ENCODE peak calls at places on chromosomes 6 and 20, in nine cellular contexts. O is HCT116; K is SK-N-SH; I is heart right ventricle; R is CD8-positive, alpha-beta T cell; N is thoracic aorta; B is tibial artery; E is PC-3; T is upper lobe of left lung. D is an unnamed sample. For H3K9me3, the result is how much of the 10 kb centered on the place peaks cover.

GRCh38 chr6:42708096-42708495 is 14.3 kb downstream of the PRPH2 start:
- DNase-seq in O (no peak), K (no peak), I (no peak), R (no peak), N (no peak), B (no peak), E (no peak), T (no peak), D (no peak)

GRCh38 chr20:54220722-54221121 is 12.8 kb downstream of the PFDN4 start:
- DNase-seq in O (no peak), K (no peak), I (no peak), R (no peak), N (no peak), B (no peak), E (no peak), T (no peak), D (no peak)

GRCh38 chr6:7617954-7618764 is 28.2 kb downstream of the SNRNP48 start:
- DNase-seq in O (no peak), K (no peak), I (peak), R (no peak), N (no peak), B (peak), E (peak), T (peak), D (no peak)

GRCh38 chr6:43921039-43921438 is 151.0 kb downstream of the VEGFA start:
- DNase-seq in O (no peak), K (no peak), I (no peak), R (no peak), N (no peak), B (no peak), E (no peak), T (no peak), D (no peak)

GRCh38 chr6:36592221-36592655 is 1.9 kb upstream of the SRSF3 start:
- DNase-seq in O (no peak), K (no peak), I (no peak), R (peak), N (no peak), B (peak), E (no peak), T (no peak), D (no peak)

GRCh38 chr6:48985025-48985424 is 478.0 kb downstream of the MMUT start:
- DNase-seq in O (no peak), K (no peak), I (no peak), R (no peak), N (no peak), B (no peak), E (peak), T (no peak), D (no peak)

GRCh38 chr6:33280539-33280938 is 3.6 kb downstream of the B3GALT4 start:
- DNase-seq in O (no peak), K (no peak), I (no peak), R (no peak), N (no peak), B (no peak), E (no peak), T (no peak), D (no peak)

GRCh38 chr6:166958926-166959861 is 2.8 kb upstream of the RNASET2 start:
- DNase-seq in O (no peak), K (no peak), I (peak), R (peak), N (no peak), B (no peak), E (no peak), T (peak), D (no peak)

GRCh38 chr6:88908598-88909548 is 54.5 kb downstream of the RNGTT start:
- DNase-seq in O (no peak), K (no peak), I (no peak), R (no peak), N (no peak), B (no peak), E (no peak), T (no peak), D (peak)

GRCh38 chr20:34045294-34045693 is 51.6 kb downstream of the RALY start:
- DNase-seq in O (no peak), K (peak), I (peak), R (no peak), N (peak), B (peak), E (no peak), T (peak), D (peak)

GRCh38 chr6:1491025-1491424 is 101.6 kb downstream of the FOXF2 start:
- DNase-seq in O (no peak), K (no peak), I (no peak), R (no peak), N (no peak), B (no peak), E (no peak), T (no peak), D (no peak)

GRCh38 chr6:7402746-7403145 is 13.1 kb downstream of the RIOK1 start:
- DNase-seq in O (no peak), K (no peak), I (no peak), R (no peak), N (no peak), B (no peak), E (no peak), T (no peak), D (no peak)

GRCh38 chr6:138571174-138571573 is 71.9 kb upstream of the NHSL1 start:
- DNase-seq in O (no peak), K (no peak), I (no peak), R (no peak), N (no peak), B (no peak), E (no peak), T (no peak), D (no peak)

GRCh38 chr20:55269913-55270312 is 735.4 kb downstream of the CBLN4 start:
- DNase-seq in O (no peak), K (no peak), I (no peak), R (no peak), N (no peak), B (no peak), E (no peak), T (no peak), D (no peak)

GRCh38 chr6:85669735-85670194 is 27.1 kb upstream of the SYNCRIP start:
- DNase-seq in O (no peak), K (no peak), I (no peak), R (peak), N (no peak), B (no peak), E (peak), T (no peak), D (no peak)

GRCh38 chr6:156935000-156935399 is 157.8 kb downstream of the ARID1B start:
- DNase-seq in O (no peak), K (no peak), I (no peak), R (no peak), N (no peak), B (no peak), E (no peak), T (no peak), D (no peak)

GRCh38 chr6:33091957-33092356 is 16.2 kb downstream of the HLA-DPB1 start:
- DNase-seq in O (peak), K (peak), I (no peak), R (peak), N (no peak), B (no peak), E (peak), T (peak), D (peak)

GRCh38 chr6:56764081-56764566 is 121.4 kb upstream of the DST start:
- DNase-seq in O (peak), K (peak), I (no peak), R (no peak), N (no peak), B (no peak), E (peak), T (no peak), D (peak)

GRCh38 chr6:81638366-81638765 is 114.1 kb downstream of the TENT5A start:
- DNase-seq in O (no peak), K (no peak), I (no peak), R (no peak), N (no peak), B (no peak), E (peak), T (no peak), D (no peak)

GRCh38 chr6:150632785-150633465 is 33.2 kb downstream of the PLEKHG1 start:
- DNase-seq in O (no peak), K (no peak), I (no peak), R (no peak), N (no peak), B (no peak), E (no peak), T (no peak), D (no peak)

GRCh38 chr20:34637245-34638185 is 39.4 kb downstream of the PIGU start:
- DNase-seq in O (no peak), K (no peak), I (peak), R (no peak), N (no peak), B (no peak), E (peak), T (no peak), D (no peak)

GRCh38 chr6:5103250-5103649 is 18.1 kb downstream of the PPP1R3G start:
- DNase-seq in O (no peak), K (no peak), I (no peak), R (no peak), N (no peak), B (no peak), E (no peak), T (no peak), D (no peak)

GRCh38 chr20:57501461-57502330 is 23.2 kb downstream of the CTCFL start:
- DNase-seq in O (no peak), K (no peak), I (no peak), R (no peak), N (no peak), B (no peak), E (no peak), T (no peak), D (no peak)

GRCh38 chr6:2480267-2480966 is 235.0 kb upstream of the GMDS start:
- DNase-seq in O (no peak), K (no peak), I (peak), R (no peak), N (no peak), B (no peak), E (no peak), T (no peak), D (peak)

GRCh38 chr6:167856999-167857660 is 30.4 kb downstream of the AFDN start:
- DNase-seq in O (no peak), K (no peak), I (no peak), R (no peak), N (no peak), B (no peak), E (no peak), T (no peak), D (no peak)

GRCh38 chr6:154440422-154441043 is 70.0 kb downstream of the CNKSR3 start:
- DNase-seq in O (no peak), K (no peak), I (no peak), R (no peak), N (no peak), B (no peak), E (no peak), T (no peak), D (no peak)

GRCh38 chr20:33119725-33120720 is 40.6 kb downstream of the BPIFB4 start:
- DNase-seq in O (no peak), K (no peak), I (no peak), R (no peak), N (no peak), B (no peak), E (peak), T (no peak), D (no peak)

GRCh38 chr20:43534791-43535350 is 24.0 kb upstream of the SGK2 start:
- DNase-seq in O (no peak), K (no peak), I (no peak), R (no peak), N (no peak), B (peak), E (no peak), T (no peak), D (no peak)

GRCh38 chr6:170572704-170573466 is 11.6 kb downstream of the PDCD2 start:
- DNase-seq in O (no peak), K (no peak), I (no peak), R (no peak), N (no peak), B (no peak), E (no peak), T (no peak), D (no peak)

GRCh38 chr20:4008877-4009276 is 6.5 kb downstream of the RNF24 start:
- DNase-seq in O (no peak), K (no peak), I (no peak), R (no peak), N (no peak), B (no peak), E (no peak), T (no peak), D (no peak)

GRCh38 chr6:43926644-43927524 is 156.9 kb downstream of the VEGFA start:
- DNase-seq in O (peak), K (peak), I (no peak), R (no peak), N (no peak), B (peak), E (peak), T (peak), D (peak)

GRCh38 chr6:156395276-156395675 is 381.9 kb upstream of the ARID1B start:
- DNase-seq in O (no peak), K (no peak), I (no peak), R (peak), N (no peak), B (no peak), E (peak), T (no peak), D (no peak)

GRCh38 chr6:19811397-19812079 is 25.6 kb upstream of the ID4 start:
- DNase-seq in O (peak), K (no peak), I (no peak), R (no peak), N (no peak), B (no peak), E (no peak), T (no peak), D (no peak)

GRCh38 chr6:153087436-153087835 is 43.6 kb downstream of the RGS17 start:
- DNase-seq in O (no peak), K (no peak), I (no peak), R (no peak), N (no peak), B (no peak), E (no peak), T (no peak), D (no peak)

GRCh38 chr20:37081717-37082289 is 14.0 kb downstream of the RBL1 start:
- DNase-seq in O (no peak), K (peak), I (no peak), R (peak), N (no peak), B (no peak), E (no peak), T (no peak), D (no peak)

GRCh38 chr20:44701116-44701865 is 13.9 kb upstream of the CCN5 start:
- DNase-seq in O (no peak), K (no peak), I (no peak), R (no peak), N (no peak), B (peak), E (no peak), T (no peak), D (no peak)

GRCh38 chr6:52303178-52303577 is 18.6 kb upstream of the MCM3 start:
- DNase-seq in O (no peak), K (no peak), I (no peak), R (no peak), N (no peak), B (no peak), E (no peak), T (no peak), D (no peak)

GRCh38 chr20:17611540-17612286 is 41.8 kb downstream of the DSTN start:
- DNase-seq in O (peak), K (peak), I (no peak), R (no peak), N (no peak), B (no peak), E (peak), T (no peak), D (peak)
- H3K27ac ChIP-seq in O (peak), K (no peak), I (peak), R (peak), N (peak), B (peak), E (no peak), T (peak), D (no peak)

GRCh38 chr6:118398066-118398465 is 150.0 kb upstream of the PLN start:
- DNase-seq in O (no peak), K (no peak), I (no peak), R (no peak), N (no peak), B (no peak), E (no peak), T (no peak), D (no peak)

GRCh38 chr6:118400582-118400981 is 147.5 kb upstream of the PLN start:
- DNase-seq in O (no peak), K (no peak), I (no peak), R (no peak), N (no peak), B (no peak), E (no peak), T (no peak), D (no peak)

GRCh38 chr6:118401325-118401998 is 146.6 kb upstream of the PLN start:
- DNase-seq in O (no peak), K (no peak), I (no peak), R (no peak), N (no peak), B (no peak), E (no peak), T (no peak), D (no peak)

GRCh38 chr6:118397653-118398052 is 150.4 kb upstream of the PLN start:
- DNase-seq in O (no peak), K (no peak), I (no peak), R (no peak), N (no peak), B (no peak), E (no peak), T (no peak), D (no peak)

DNA sequence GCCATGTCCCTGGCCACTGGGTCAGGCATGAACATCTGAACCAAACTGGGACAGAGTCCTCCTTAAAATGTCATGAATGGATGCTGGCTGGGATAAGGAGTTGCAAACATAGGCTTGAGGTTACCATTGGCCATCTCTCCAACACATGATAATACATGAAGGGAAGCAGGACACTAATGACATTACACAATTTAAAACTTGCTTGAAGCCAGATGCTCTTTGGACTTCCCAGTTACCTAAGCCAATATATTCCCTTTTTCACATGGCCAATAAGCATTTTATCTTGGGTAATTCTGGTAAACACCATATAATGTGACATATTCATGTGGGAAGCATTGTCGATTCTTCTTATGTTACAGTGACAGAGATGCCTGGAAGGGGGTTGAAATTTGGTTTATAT is 148.0 kb upstream of the PLN start:
- DNase-seq in O (no peak), K (no peak), I (no peak), R (no peak), N (no peak), B (no peak), E (no peak), T (no peak), D (no peak)
- H3K9me3 ChIP-seq in O (under half), K (under half), I (under half), R (under half), N (under half), B (under half), E (under half), T (under half), D (under half)

GRCh38 chr6:108944707-108945685 is 96.8 kb downstream of the ARMC2 start:
- DNase-seq in O (no peak), K (no peak), I (peak), R (no peak), N (no peak), B (peak), E (no peak), T (no peak), D (peak)

GRCh38 chr6:108942556-108943492 is 94.6 kb downstream of the ARMC2 start:
- DNase-seq in O (no peak), K (peak), I (no peak), R (peak), N (no peak), B (no peak), E (no peak), T (no peak), D (no peak)

GRCh38 chr6:108941867-108942266 is 93.6 kb downstream of the ARMC2 start:
- DNase-seq in O (no peak), K (no peak), I (no peak), R (no peak), N (no peak), B (no peak), E (no peak), T (no peak), D (no peak)

GRCh38 chr6:108945686-108946158 is 97.5 kb downstream of the ARMC2 start:
- DNase-seq in O (no peak), K (no peak), I (peak), R (no peak), N (peak), B (peak), E (no peak), T (no peak), D (peak)

DNA sequence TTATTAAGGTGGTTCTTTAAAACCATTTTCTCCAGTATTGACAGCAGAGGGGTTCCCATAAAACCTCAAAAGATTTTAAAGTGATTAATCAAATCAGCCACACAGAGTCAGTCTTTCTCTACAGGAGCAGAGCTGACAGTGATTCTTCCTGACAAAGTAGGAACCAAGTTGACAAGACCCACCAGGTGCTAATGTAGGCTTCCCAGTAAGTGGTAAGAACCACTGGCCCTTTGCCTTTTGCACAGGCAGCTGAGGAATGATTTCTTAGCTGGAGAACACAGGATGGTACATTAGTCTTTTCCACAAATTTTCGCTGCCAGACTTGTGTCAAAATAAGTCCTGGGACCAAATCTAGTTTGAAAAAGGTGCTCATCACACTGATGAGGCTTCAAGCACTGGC is 95.8 kb downstream of the ARMC2 start:
- DNase-seq in O (no peak), K (no peak), I (no peak), R (no peak), N (no peak), B (no peak), E (no peak), T (no peak), D (no peak)
- H3K27ac ChIP-seq in O (no peak), K (no peak), I (peak), R (no peak), N (peak), B (peak), E (no peak), T (peak), D (peak)

GRCh38 chr20:63354636-63355385 is 6.3 kb downstream of the CHRNA4 start:
- DNase-seq in O (no peak), K (no peak), I (no peak), R (no peak), N (no peak), B (no peak), E (no peak), T (no peak), D (peak)

GRCh38 chr20:63356931-63357879 is 3.9 kb downstream of the CHRNA4 start:
- DNase-seq in O (no peak), K (no peak), I (no peak), R (no peak), N (no peak), B (no peak), E (no peak), T (no peak), D (peak)

GRCh38 chr20:63357921-63358905 is 2.9 kb downstream of the CHRNA4 start:
- DNase-seq in O (no peak), K (no peak), I (peak), R (no peak), N (no peak), B (no peak), E (no peak), T (no peak), D (peak)

GRCh38 chr20:63355781-63356295 is 5.3 kb downstream of the CHRNA4 start:
- DNase-seq in O (no peak), K (no peak), I (no peak), R (no peak), N (no peak), B (no peak), E (no peak), T (no peak), D (peak)

GRCh38 chr20:63356511-63356910 is 4.6 kb downstream of the CHRNA4 start:
- DNase-seq in O (no peak), K (no peak), I (no peak), R (no peak), N (no peak), B (no peak), E (no peak), T (no peak), D (peak)
- H3K9me3 ChIP-seq in O (under half), K (under half), I (under half), R (under half), N (under half), B (under half), E (under half), T (under half), D (under half)

GRCh38 chr6:26225848-26226590 is 138.8 kb downstream of the HFE start:
- DNase-seq in O (no peak), K (no peak), I (no peak), R (no peak), N (no peak), B (no peak), E (no peak), T (no peak), D (no peak)
- H3K27ac ChIP-seq in O (no peak), K (peak), I (no peak), R (no peak), N (no peak), B (no peak), E (no peak), T (no peak), D (peak)

GRCh38 chr6:3915076-3915791 is 66.1 kb downstream of the FAM50B start:
- DNase-seq in O (no peak), K (no peak), I (no peak), R (peak), N (no peak), B (no peak), E (no peak), T (no peak), D (no peak)

GRCh38 chr6:3913958-3914337 is 64.8 kb downstream of the FAM50B start:
- DNase-seq in O (no peak), K (no peak), I (no peak), R (no peak), N (no peak), B (no peak), E (peak), T (no peak), D (no peak)

GRCh38 chr6:3911614-3912336 is 62.6 kb downstream of the FAM50B start:
- DNase-seq in O (peak), K (peak), I (peak), R (no peak), N (peak), B (peak), E (peak), T (no peak), D (peak)

GRCh38 chr6:3912366-3913076 is 63.3 kb downstream of the FAM50B start:
- DNase-seq in O (no peak), K (no peak), I (no peak), R (no peak), N (no peak), B (no peak), E (peak), T (no peak), D (no peak)

GRCh38 chr6:3913077-3913957 is 64.1 kb downstream of the FAM50B start:
- DNase-seq in O (peak), K (no peak), I (peak), R (no peak), N (peak), B (peak), E (peak), T (peak), D (peak)
- H3K9me3 ChIP-seq in O (under half), K (under half), I (under half), R (under half), N (under half), B (under half), E (under half), T (under half), D (under half)

D was measured in right cardiac atrium.